ENCODE peak calls at places on chromosomes 1 and 21, in eight cellular contexts. H is iPS-NIHi11, I is left lung, E is pulmonary artery endothelial cell, O is endothelial cell of umbilical vein, Z is posterior cingulate gyrus, X is prostate gland, Q is LoVo. F is an unnamed sample.

GRCh38 chr1:162035241-162035640 is 11.6 kb upstream of the OLFML2B start:
- DNase-seq in Z (no peak), H (peak; percentile 29), I (no peak), O (peak; percentile 60), E (no peak), Q (peak; percentile 31), X (no peak), F (peak; percentile 50)

GRCh38 chr1:228285661-228286504 is 78.0 kb downstream of the OBSCN start:
- DNase-seq in Q (no peak), E (no peak), I (peak; percentile 75), X (no peak), O (no peak), Z (no peak), H (no peak), F (no peak)

GRCh38 chr21:41768371-41769042 is 1.7 kb upstream of the RIPK4 start:
- DNase-seq in O (peak; percentile 26), E (no peak), H (no peak), X (no peak), Z (no peak), Q (peak; percentile 91), I (no peak), F (no peak)

GRCh38 chr1:45787905-45788304 is 15.5 kb upstream of the MAST2 start:
- DNase-seq in E (no peak), H (no peak), O (no peak), Q (no peak), X (no peak), Z (peak; percentile 7), I (no peak), F (no peak)

GRCh38 chr1:231527586-231528174 is 789 bp upstream of the TSNAX start:
- DNase-seq in X (no peak), H (peak; percentile 9), Q (no peak), O (no peak), Z (no peak), E (no peak), I (no peak), F (no peak)

GRCh38 chr1:100896481-100896982 is 642 bp downstream of the SLC30A7 start:
- DNase-seq in H (peak; percentile 26), E (no peak), Z (no peak), I (no peak), Q (peak; percentile 57), X (peak; percentile 7), O (peak; percentile 75), F (no peak)

GRCh38 chr1:11786168-11786567 is 19.6 kb downstream of the MTHFR start:
- DNase-seq in E (no peak), Z (no peak), X (no peak), Q (no peak), I (peak; percentile 27), O (no peak), H (no peak), F (no peak)

GRCh38 chr1:165828581-165829329 is 1.3 kb downstream of the UCK2 start:
- DNase-seq in O (peak; percentile 86), E (peak; percentile 58), Z (peak; percentile 37), Q (peak; percentile 76), X (peak; percentile 64), H (peak; percentile 72), I (no peak), F (peak; percentile 29)

GRCh38 chr1:8059161-8059622 is 33.1 kb upstream of the ERRFI1 start:
- DNase-seq in X (no peak), Q (no peak), H (no peak), O (no peak), I (no peak), E (no peak), Z (no peak), F (no peak)

GRCh38 chr1:85078903-85079302 is 30.6 kb upstream of the MCOLN3 start:
- DNase-seq in Q (no peak), Z (no peak), H (peak; percentile 21), E (no peak), X (no peak), O (no peak), I (no peak), F (no peak)

GRCh38 chr1:54135436-54136120 is 17.2 kb downstream of the CDCP2 start:
- DNase-seq in Z (no peak), Q (no peak), E (no peak), O (peak; percentile 59), X (no peak), H (no peak), I (no peak), F (no peak)

GRCh38 chr21:16563795-16564194 is 834.0 kb downstream of the USP25 start:
- DNase-seq in Q (no peak), I (peak; percentile 47), E (no peak), X (no peak), Z (no peak), O (peak; percentile 62), H (peak; percentile 68), F (peak; percentile 18)

GRCh38 chr1:32159189-32159588 is 20.3 kb upstream of the TXLNA start:
- DNase-seq in O (no peak), X (no peak), Z (no peak), I (no peak), Q (no peak), H (no peak), E (no peak), F (no peak)

GRCh38 chr1:167447521-167448136 is 70.7 kb downstream of the CD247 start:
- DNase-seq in E (no peak), X (no peak), O (no peak), I (no peak), Z (no peak), H (no peak), Q (peak; percentile 88), F (no peak)

GRCh38 chr1:107572674-107573205 is 392.2 kb downstream of the VAV3 start:
- DNase-seq in O (no peak), E (no peak), Q (peak; percentile 48), I (no peak), Z (no peak), H (no peak), X (peak; percentile 83), F (no peak)

GRCh38 chr1:32228771-32229170 is 6.6 kb downstream of the EIF3I start:
- DNase-seq in H (no peak), O (no peak), E (no peak), Z (no peak), Q (no peak), I (no peak), X (no peak), F (no peak)

GRCh38 chr1:47231314-47232186 is 475 bp downstream of the TAL1 start:
- DNase-seq in E (no peak), Z (no peak), Q (no peak), H (peak; percentile 26), I (no peak), O (peak; percentile 75), X (no peak), F (peak; percentile 38)

GRCh38 chr21:46006547-46007497 is 25.3 kb downstream of the COL6A1 start:
- DNase-seq in Q (no peak), Z (no peak), O (no peak), X (peak; percentile 3), H (no peak), I (peak; percentile 75), E (no peak), F (peak; percentile 44)

GRCh38 chr1:47819503-47819888 is 177.7 kb downstream of the TRABD2B start:
- DNase-seq in I (no peak), Z (no peak), E (no peak), H (no peak), Q (no peak), O (no peak), X (no peak), F (no peak)

GRCh38 chr1:39776400-39776713 is 5.2 kb upstream of the OXCT2 start:
- DNase-seq in Z (no peak), E (no peak), X (no peak), H (no peak), I (peak; percentile 72), O (no peak), Q (no peak), F (no peak)

GRCh38 chr1:227447531-227447990 is 115.8 kb upstream of the ZNF678 start:
- DNase-seq in I (no peak), Z (no peak), E (no peak), O (peak; percentile 46), X (no peak), H (peak; percentile 72), Q (no peak), F (peak; percentile 85)

GRCh38 chr21:27157097-27157496 is 190.2 kb upstream of the ADAMTS5 start:
- DNase-seq in X (no peak), E (no peak), Z (no peak), H (no peak), Q (no peak), I (no peak), O (no peak), F (no peak)

GRCh38 chr1:101148987-101149386 is 87.8 kb upstream of the S1PR1 start:
- DNase-seq in H (no peak), Z (no peak), E (no peak), Q (no peak), I (no peak), X (peak; percentile 28), O (peak; percentile 84), F (peak; percentile 58)

GRCh38 chr1:145868232-145868631 is 9.4 kb upstream of the PIAS3 start:
- DNase-seq in X (no peak), H (no peak), Z (no peak), O (no peak), E (no peak), I (no peak), Q (no peak), F (no peak)

GRCh38 chr1:159881930-159882839 is 17.8 kb downstream of the CFAP45 start:
- DNase-seq in H (no peak), Q (peak; percentile 98), E (peak; percentile 85), X (peak; percentile 94), O (peak; percentile 89), Z (no peak), I (peak; percentile 88), F (peak; percentile 76)

GRCh38 chr1:212359794-212360479 is 54.7 kb downstream of the PACC1 start:
- DNase-seq in H (no peak), O (no peak), Z (no peak), Q (no peak), X (no peak), I (no peak), E (no peak), F (no peak)

GRCh38 chr1:206430031-206430983 is 40.0 kb upstream of the IKBKE start:
- DNase-seq in I (no peak), X (no peak), H (no peak), Q (no peak), Z (no peak), E (peak; percentile 80), O (peak; percentile 89), F (no peak)

GRCh38 chr21:33441489-33442477 is 38.0 kb downstream of the TMEM50B start:
- DNase-seq in Q (peak; percentile 59), H (no peak), O (no peak), X (no peak), E (no peak), I (no peak), Z (no peak), F (peak; percentile 66)

GRCh38 chr1:12179111-12179519 is 12.3 kb downstream of the TNFRSF1B start:
- DNase-seq in O (peak; percentile 85), E (peak; percentile 46), Z (no peak), Q (no peak), X (no peak), I (peak; percentile 84), H (no peak), F (peak; percentile 40)

GRCh38 chr1:220217383-220217988 is 54.8 kb downstream of the RAB3GAP2 start:
- DNase-seq in I (no peak), E (no peak), O (peak; percentile 29), Z (no peak), Q (peak; percentile 6), H (no peak), X (no peak), F (no peak)

GRCh38 chr1:230891413-230891812 is 23.1 kb upstream of the C1orf198 start:
- DNase-seq in H (peak; percentile 34), X (no peak), Z (no peak), E (no peak), Q (no peak), I (no peak), O (no peak), F (no peak)

GRCh38 chr1:217026506-217026905 is 303.3 kb upstream of the ESRRG start:
- DNase-seq in Q (no peak), X (no peak), Z (no peak), I (no peak), H (no peak), O (no peak), E (no peak), F (no peak)

GRCh38 chr1:33370286-33370685 is 49.4 kb upstream of the A3GALT2 start:
- DNase-seq in Z (no peak), I (no peak), X (no peak), E (no peak), H (no peak), Q (no peak), O (no peak), F (peak; percentile 39)

GRCh38 chr1:219432966-219433365 is 179.9 kb downstream of the ZC3H11B start:
- DNase-seq in X (no peak), O (no peak), E (no peak), Z (no peak), I (no peak), H (no peak), Q (no peak), F (no peak)